ENCODE peak calls at places on chromosomes 4 and X, in seven cellular contexts. J is non-pigmented ciliary epithelial cell; K is retina; F is stimulated activated CD4-positive, alpha-beta T cell treated with anti-CD3 and anti-CD28 coated beads, Interleukin-1b, Interleukin-23, amount 100 ng/mL, for 24 hours; N is HT1080; V is H54; C is NT2/D1. X is an unnamed sample.

GRCh38 chr4:15001248-15001824 is 945 bp upstream of the CPEB2 start:
- DNase-seq in J (peak), K (peak), F (peak), N (peak), V (no peak), C (no peak), X (peak)

GRCh38 chr4:87848622-87849351 is 16.0 kb downstream of the MEPE start:
- DNase-seq in J (no peak), K (peak), F (no peak), N (peak), V (no peak), C (no peak), X (peak)

GRCh38 chr4:29310252-29310651 is 1409.9 kb upstream of the PCDH7 start:
- DNase-seq in J (no peak), K (no peak), F (no peak), N (no peak), V (no peak), C (no peak), X (no peak)

GRCh38 chr4:7740866-7741525 is 198.7 kb downstream of the AFAP1 start:
- DNase-seq in J (no peak), K (no peak), F (no peak), N (no peak), V (no peak), C (no peak), X (no peak)

GRCh38 chrX:69015564-69016218 is 149.6 kb downstream of the PJA1 start:
- DNase-seq in J (no peak), K (no peak), F (no peak), N (no peak), V (no peak), C (no peak), X (peak)

GRCh38 chr4:168451744-168452394 is 28.4 kb downstream of the DDX60L start:
- DNase-seq in J (peak), K (no peak), F (no peak), N (peak), V (no peak), C (no peak), X (no peak)

GRCh38 chr4:125776146-125776545 is 461.4 kb downstream of the FAT4 start:
- DNase-seq in J (no peak), K (no peak), F (no peak), N (no peak), V (no peak), C (no peak), X (no peak)

GRCh38 chr4:147003956-147004580 is 58.4 kb upstream of the TTC29 start:
- DNase-seq in J (no peak), K (no peak), F (no peak), N (no peak), V (no peak), C (no peak), X (no peak)

X was measured in islet precursor cell.